ENCODE peak calls at places on chromosomes 5 and 9, in four cellular contexts. One of them, this sample, is unnamed.

GRCh38 chr5:112878760-112879159 is 17.7 kb downstream of the SRP19 start:
- DNase-seq in activated gamma-delta T cell treated with Interleukin-2 at 50 U/mL for 16 hours: peak
- DNase-seq in naive thymus-derived CD4-positive, alpha-beta T cell: peak
- DNase-seq in GM12865: peak
- DNase-seq in this sample: no peak

GRCh38 chr9:110583237-110583636 is 3.7 kb upstream of the SVEP1 start:
- DNase-seq in activated gamma-delta T cell treated with Interleukin-2 at 50 U/mL for 16 hours: no peak
- DNase-seq in GM12865: no peak
- DNase-seq in naive thymus-derived CD4-positive, alpha-beta T cell: no peak
- DNase-seq in this sample: no peak

GRCh38 chr5:15702102-15702501 is 202.1 kb downstream of the FBXL7 start:
- DNase-seq in naive thymus-derived CD4-positive, alpha-beta T cell: no peak
- DNase-seq in GM12865: peak
- DNase-seq in activated gamma-delta T cell treated with Interleukin-2 at 50 U/mL for 16 hours: no peak
- DNase-seq in this sample: no peak

GRCh38 chr9:114484854-114485443 is 20.3 kb downstream of the WHRN start:
- DNase-seq in GM12865: peak
- DNase-seq in activated gamma-delta T cell treated with Interleukin-2 at 50 U/mL for 16 hours: peak
- DNase-seq in naive thymus-derived CD4-positive, alpha-beta T cell: peak
- DNase-seq in this sample: no peak

GRCh38 chr9:16705121-16705604 is 165.3 kb downstream of the BNC2 start:
- DNase-seq in naive thymus-derived CD4-positive, alpha-beta T cell: no peak
- DNase-seq in GM12865: no peak
- DNase-seq in activated gamma-delta T cell treated with Interleukin-2 at 50 U/mL for 16 hours: no peak
- DNase-seq in this sample: no peak

GRCh38 chr5:37323607-37324006 is 47.3 kb downstream of the NUP155 start:
- DNase-seq in activated gamma-delta T cell treated with Interleukin-2 at 50 U/mL for 16 hours: no peak
- DNase-seq in naive thymus-derived CD4-positive, alpha-beta T cell: no peak
- DNase-seq in GM12865: no peak
- DNase-seq in this sample: no peak

GRCh38 chr5:138819065-138819464 is 56.1 kb downstream of the LRRTM2 start:
- DNase-seq in activated gamma-delta T cell treated with Interleukin-2 at 50 U/mL for 16 hours: no peak
- DNase-seq in naive thymus-derived CD4-positive, alpha-beta T cell: no peak
- DNase-seq in GM12865: no peak
- DNase-seq in this sample: no peak

GRCh38 chr5:119255571-119256356 is 100.1 kb upstream of the TNFAIP8 start:
- DNase-seq in naive thymus-derived CD4-positive, alpha-beta T cell: no peak
- DNase-seq in activated gamma-delta T cell treated with Interleukin-2 at 50 U/mL for 16 hours: no peak
- DNase-seq in GM12865: peak
- DNase-seq in this sample: no peak

GRCh38 chr9:69745716-69746538 is 13.9 kb downstream of the PTAR1 start:
- DNase-seq in GM12865: no peak
- DNase-seq in activated gamma-delta T cell treated with Interleukin-2 at 50 U/mL for 16 hours: no peak
- DNase-seq in naive thymus-derived CD4-positive, alpha-beta T cell: no peak
- DNase-seq in this sample: no peak

GRCh38 chr5:108258001-108258400 is 123.9 kb downstream of the FBXL17 start:
- DNase-seq in naive thymus-derived CD4-positive, alpha-beta T cell: no peak
- DNase-seq in GM12865: no peak
- DNase-seq in activated gamma-delta T cell treated with Interleukin-2 at 50 U/mL for 16 hours: no peak
- DNase-seq in this sample: no peak

GRCh38 chr9:134063088-134063875 is 4.5 kb downstream of the BRD3 start:
- DNase-seq in naive thymus-derived CD4-positive, alpha-beta T cell: no peak
- DNase-seq in activated gamma-delta T cell treated with Interleukin-2 at 50 U/mL for 16 hours: no peak
- DNase-seq in GM12865: no peak
- DNase-seq in this sample: peak

GRCh38 chr9:19409406-19410194 is 791 bp downstream of the ACER2 start:
- DNase-seq in naive thymus-derived CD4-positive, alpha-beta T cell: no peak
- DNase-seq in activated gamma-delta T cell treated with Interleukin-2 at 50 U/mL for 16 hours: no peak
- DNase-seq in GM12865: peak
- DNase-seq in this sample: no peak